ENCODE peak calls at places on chromosomes 7 and 10, in nine cellular contexts. C is mammary epithelial cell; R is CD4-positive, CD25-positive, alpha-beta regulatory T cell; L is CD8-positive, alpha-beta memory T cell; A is PC-9; H is psoas muscle; I is AG04450; M is stomach; V is cardiac muscle cell. P is an unnamed sample.

GRCh38 chr7:80922254-80923049 is 3.6 kb upstream of the SEMA3C start:
- DNase-seq in C (no peak), R (no peak), L (no peak), A (peak; percentile 49), H (no peak), I (no peak), M (peak; percentile 83), V (no peak), P (no peak)

GRCh38 chr7:146539836-146540235 is 423.2 kb downstream of the CNTNAP2 start:
- DNase-seq in C (no peak), R (no peak), L (no peak), A (no peak), H (no peak), I (no peak), M (no peak), V (no peak), P (no peak)

GRCh38 chr7:81075150-81075549 is 156.3 kb upstream of the SEMA3C start:
- DNase-seq in C (peak; percentile 98), R (no peak), L (no peak), A (no peak), H (no peak), I (no peak), M (no peak), V (no peak), P (no peak)

GRCh38 chr10:114073787-114074186 is 30.1 kb downstream of the ADRB1 start:
- DNase-seq in C (no peak), R (peak; percentile 43), L (peak; percentile 49), A (no peak), H (no peak), I (no peak), M (no peak), V (no peak), P (no peak)

GRCh38 chr7:106092204-106092603 is 19.9 kb downstream of the SYPL1 start:
- DNase-seq in C (no peak), R (no peak), L (no peak), A (no peak), H (no peak), I (no peak), M (no peak), V (no peak), P (no peak)

GRCh38 chr7:108234281-108234680 is 104.1 kb upstream of the LAMB4 start:
- DNase-seq in C (peak; percentile 44), R (no peak), L (no peak), A (no peak), H (no peak), I (no peak), M (no peak), V (no peak), P (no peak)

GRCh38 chr7:36175872-36176271 is 22.8 kb downstream of the EEPD1 start:
- DNase-seq in C (no peak), R (no peak), L (no peak), A (no peak), H (peak; percentile 64), I (no peak), M (no peak), V (no peak), P (no peak)

GRCh38 chr7:142872106-142872675 is 13.4 kb downstream of the TRPV6 start:
- DNase-seq in C (no peak), R (no peak), L (no peak), A (no peak), H (no peak), I (no peak), M (no peak), V (no peak), P (peak; percentile 37)

GRCh38 chr10:3873728-3874461 is 88.9 kb upstream of the KLF6 start:
- DNase-seq in C (peak; percentile 71), R (peak; percentile 78), L (peak; percentile 58), A (no peak), H (no peak), I (no peak), M (no peak), V (no peak), P (no peak)

GRCh38 chr7:43716598-43716997 is 12.7 kb downstream of the COA1 start:
- DNase-seq in C (no peak), R (no peak), L (no peak), A (no peak), H (no peak), I (no peak), M (no peak), V (no peak), P (no peak)

GRCh38 chr7:75656740-75657139 is 82.0 kb downstream of the HIP1 start:
- DNase-seq in C (no peak), R (no peak), L (no peak), A (no peak), H (no peak), I (no peak), M (no peak), V (no peak), P (no peak)

GRCh38 chr7:26081627-26082026 is 70.4 kb upstream of the NFE2L3 start:
- DNase-seq in C (no peak), R (no peak), L (no peak), A (peak; percentile 18), H (no peak), I (no peak), M (no peak), V (peak; percentile 12), P (no peak)

GRCh38 chr10:132867801-132868644 is 74.3 kb downstream of the CFAP46 start:
- DNase-seq in C (no peak), R (no peak), L (no peak), A (no peak), H (peak; percentile 42), I (no peak), M (no peak), V (no peak), P (no peak)

GRCh38 chr10:101450277-101451080 is 96.5 kb downstream of the BTRC start:
- DNase-seq in C (no peak), R (no peak), L (no peak), A (no peak), H (no peak), I (no peak), M (no peak), V (no peak), P (no peak)

GRCh38 chr10:29676732-29677131 is 42.0 kb upstream of the SVIL start:
- DNase-seq in C (no peak), R (no peak), L (no peak), A (no peak), H (no peak), I (no peak), M (no peak), V (no peak), P (no peak)
- H3K4me3 ChIP-seq in C (no peak overlapping the region), R (no peak overlapping the region), L (no peak overlapping the region), A (no peak overlapping the region), H (no peak overlapping the region), I (no peak overlapping the region), M (no peak overlapping the region), V (no peak overlapping the region), P (no peak overlapping the region)

DNA sequence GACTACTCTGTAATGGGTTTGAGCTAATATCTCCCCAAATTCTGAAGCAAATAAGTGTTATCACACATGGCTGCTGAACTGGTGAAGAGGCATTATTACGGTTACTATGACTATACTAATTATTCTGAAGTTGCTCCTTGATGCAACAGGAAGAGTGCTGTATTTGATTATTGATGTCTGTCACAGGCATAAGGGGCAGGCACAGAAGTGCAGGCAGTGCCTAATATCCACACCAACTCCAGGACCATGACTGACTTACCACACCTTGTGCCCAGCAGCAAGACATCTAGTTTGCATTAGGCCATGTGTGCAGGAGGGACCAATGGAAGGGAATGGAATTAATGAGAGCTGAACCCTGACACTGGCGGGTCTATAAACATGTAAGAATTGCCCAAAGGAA is 62.7 kb downstream of the AMPH start:
- DNase-seq in C (no peak), R (no peak), L (no peak), A (no peak), H (no peak), I (no peak), M (no peak), V (no peak), P (no peak)
- H3K27ac ChIP-seq in C (no peak overlapping the region), R (no peak overlapping the region), L (no peak overlapping the region), A (no peak overlapping the region), H (no peak overlapping the region), I (no peak overlapping the region), M (no peak overlapping the region), V (no peak overlapping the region), P (no peak overlapping the region)

GRCh38 chr10:122568551-122568950 is 8.0 kb downstream of the DMBT1 start:
- DNase-seq in C (no peak), R (no peak), L (no peak), A (no peak), H (peak; percentile 31), I (no peak), M (no peak), V (no peak), P (no peak)

GRCh38 chr10:122565766-122566206 is 5.2 kb downstream of the DMBT1 start:
- DNase-seq in C (peak; percentile 78), R (peak; percentile 72), L (peak; percentile 81), A (peak; percentile 62), H (peak; percentile 87), I (peak; percentile 72), M (peak; percentile 78), V (peak; percentile 85), P (peak; percentile 36)

GRCh38 chr10:122567056-122567660 is 6.6 kb downstream of the DMBT1 start:
- DNase-seq in C (peak; percentile 23), R (peak; percentile 25), L (no peak), A (no peak), H (no peak), I (no peak), M (peak; percentile 33), V (peak; percentile 39), P (no peak)

GRCh38 chr10:122564980-122565379 is 4.4 kb downstream of the DMBT1 start:
- DNase-seq in C (no peak), R (no peak), L (no peak), A (no peak), H (no peak), I (no peak), M (no peak), V (no peak), P (no peak)

GRCh38 chr10:122566632-122567031 is 6.1 kb downstream of the DMBT1 start:
- DNase-seq in C (no peak), R (no peak), L (no peak), A (no peak), H (no peak), I (no peak), M (no peak), V (no peak), P (no peak)
- H3K4me3 ChIP-seq in C (no peak overlapping the region), R (no peak overlapping the region), L (no peak overlapping the region), A (no peak overlapping the region), H (no peak overlapping the region), I (no peak overlapping the region), M (no peak overlapping the region), V (no peak overlapping the region), P (no peak overlapping the region)

GRCh38 chr10:93463723-93464511 is 18.2 kb downstream of the MYOF start:
- DNase-seq in C (no peak), R (no peak), L (no peak), A (no peak), H (no peak), I (no peak), M (no peak), V (no peak), P (no peak)
- H3K27ac ChIP-seq in C (peak overlapping the region; percentile 95), R (no peak overlapping the region), L (no peak overlapping the region), A (peak overlapping the region; percentile 96), H (peak overlapping the region; percentile 41), I (peak overlapping the region; percentile 97), M (peak overlapping the region; percentile 94), V (peak overlapping the region; percentile 26), P (peak overlapping the region; percentile 96)